ENCODE peak calls at places on chromosomes 12 and 14, in four cellular contexts. E, W, B and H are unnamed samples.
A peak's percentile ranks its signal among the peaks of the same experiment; 100 is the strongest.

GRCh38 chr12:53211476-53212381 is 4.7 kb upstream of the ITGB7 start:
- DNase-seq in E (no peak), W (no peak), B (no peak), H (no peak)

GRCh38 chr12:95984685-95985084 is 11.5 kb downstream of the HAL start:
- DNase-seq in E (no peak), W (no peak), B (no peak), H (no peak)

GRCh38 chr12:120737557-120738251 is 12.1 kb downstream of the ACADS start:
- DNase-seq in E (no peak), W (no peak), B (no peak), H (no peak)

GRCh38 chr12:9389796-9390195 is 181.6 kb upstream of the PZP start:
- DNase-seq in E (no peak), W (no peak), B (no peak), H (no peak)

GRCh38 chr12:85711735-85712390 is 124.3 kb downstream of the RASSF9 start:
- DNase-seq in E (peak; percentile 38), W (no peak), B (no peak), H (no peak)

GRCh38 chr12:40063424-40063823 is 42.5 kb downstream of the SLC2A13 start:
- DNase-seq in E (peak; percentile 59), W (no peak), B (no peak), H (no peak)

GRCh38 chr12:52050116-52050770 is 999 bp upstream of the NR4A1 start:
- DNase-seq in E (peak; percentile 65), W (no peak), B (no peak), H (no peak)

GRCh38 chr12:58296818-58297217 is 355.5 kb downstream of the ATP23 start:
- DNase-seq in E (no peak), W (no peak), B (no peak), H (no peak)

GRCh38 chr12:124480469-124481256 is 86.7 kb downstream of the NCOR2 start:
- DNase-seq in E (peak; percentile 67), W (no peak), B (peak; percentile 40), H (no peak)

GRCh38 chr14:68842298-68842697 is 49.4 kb upstream of the ZFP36L1 start:
- DNase-seq in E (no peak), W (no peak), B (no peak), H (no peak)

GRCh38 chr14:25484194-25484593 is 434.2 kb upstream of the STXBP6 start:
- DNase-seq in E (no peak), W (no peak), B (no peak), H (no peak)

GRCh38 chr14:81684696-81685095 is 151.0 kb upstream of the SEL1L start:
- DNase-seq in E (no peak), W (no peak), B (no peak), H (peak; percentile 12)

GRCh38 chr12:12975322-12976077 is 23.5 kb upstream of the GPRC5D start:
- DNase-seq in E (no peak), W (no peak), B (peak; percentile 50), H (no peak)

GRCh38 chr14:61296707-61297502 is 15.8 kb upstream of the TMEM30B start:
- DNase-seq in E (no peak), W (no peak), B (peak; percentile 27), H (no peak)

GRCh38 chr12:6337958-6338406 is 3.9 kb downstream of the TNFRSF1A start:
- DNase-seq in E (no peak), W (no peak), B (no peak), H (no peak)

GRCh38 chr12:10220398-10221077 is 7.9 kb downstream of the GABARAPL1 start:
- DNase-seq in E (peak; percentile 83), W (no peak), B (no peak), H (no peak)

GRCh38 chr12:92539966-92540791 is 162.6 kb upstream of the PLEKHG7 start:
- DNase-seq in E (peak; percentile 40), W (no peak), B (no peak), H (no peak)

GRCh38 chr12:91138337-91138905 is 27.1 kb upstream of the LUM start:
- DNase-seq in E (no peak), W (no peak), B (no peak), H (no peak)

GRCh38 chr12:129067482-129067881 is 214.2 kb downstream of the GLT1D1 start:
- DNase-seq in E (no peak), W (no peak), B (peak; percentile 37), H (no peak)

GRCh38 chr12:1797011-1797901 is 23.1 kb upstream of the LRTM2 start:
- DNase-seq in E (peak; percentile 75), W (peak; percentile 49), B (no peak), H (no peak)

GRCh38 chr12:72681028-72681427 is 408.9 kb downstream of the TRHDE start:
- DNase-seq in E (no peak), W (no peak), B (no peak), H (no peak)

GRCh38 chr12:25529738-25530137 is 23.3 kb downstream of the LMNTD1 start:
- DNase-seq in E (no peak), W (no peak), B (peak; percentile 24), H (peak; percentile 16)

GRCh38 chr12:108634225-108634795 is 616 bp upstream of the SELPLG start:
- DNase-seq in E (no peak), W (peak; percentile 25), B (no peak), H (no peak)

GRCh38 chr12:117749431-117749830 is 219.4 kb downstream of the KSR2 start:
- DNase-seq in E (no peak), W (no peak), B (no peak), H (no peak)

DNA sequence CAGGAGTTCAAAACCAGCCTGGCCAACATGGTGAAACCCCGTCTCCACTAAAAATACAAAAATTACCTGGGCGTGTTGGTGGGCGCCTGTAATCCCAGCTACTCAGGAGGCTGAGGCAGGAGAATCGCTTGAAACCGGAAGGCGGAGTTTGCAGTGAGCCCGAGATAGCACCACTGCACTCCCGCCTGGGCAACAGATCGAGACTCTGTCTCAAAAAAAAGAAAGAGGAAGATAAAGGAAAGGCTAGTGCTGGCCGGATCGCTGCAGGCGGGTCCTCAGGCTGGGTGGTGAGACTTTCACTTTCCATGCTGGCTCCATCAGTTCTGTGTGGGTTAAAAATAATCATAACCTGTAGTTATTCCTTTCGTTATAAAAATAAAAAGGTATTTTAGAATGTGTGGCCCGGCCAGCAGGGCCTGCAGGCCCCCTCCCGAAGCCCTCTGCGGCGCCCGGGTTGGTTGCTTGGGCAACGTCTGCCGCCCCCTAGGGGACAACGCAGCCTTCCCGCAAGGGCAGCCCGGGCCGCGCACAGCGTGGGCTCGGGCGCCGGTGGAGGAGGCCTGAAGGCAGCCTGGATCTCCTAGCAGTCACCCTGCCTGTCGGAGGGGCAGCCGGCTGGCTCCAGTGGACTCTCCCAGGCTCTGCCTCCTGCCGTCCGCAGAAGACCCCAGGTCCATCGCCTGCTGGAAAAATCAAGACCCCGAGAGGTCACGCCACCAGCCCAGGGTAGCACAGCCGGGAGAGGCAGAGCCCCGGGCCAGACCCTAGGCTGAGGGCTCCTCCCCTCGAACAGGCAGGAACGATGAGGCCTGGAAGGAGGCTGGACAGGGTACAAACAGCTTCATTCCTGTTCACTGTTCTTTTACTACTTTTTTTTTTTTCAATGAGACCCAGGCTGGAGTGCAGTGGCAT is 5.0 kb upstream of the SLC25A47 start:
- DNase-seq in E (peak; percentile 80), W (peak; percentile 30), B (peak; percentile 35), H (no peak)
- H3K27ac ChIP-seq in E (peak overlapping the region; percentile 76), W (no peak overlapping the region), B (no peak overlapping the region), H (no peak overlapping the region)

GRCh38 chr14:105064001-105064400 is 1.2 kb downstream of the GPR132 start:
- DNase-seq in E (no peak), W (no peak), B (no peak), H (no peak)
- H3K27ac ChIP-seq in E (no peak overlapping the region), W (peak overlapping the region; percentile 100), B (no peak overlapping the region), H (no peak overlapping the region)

GRCh38 chr12:67270622-67271021 is 1.5 kb downstream of the CAND1 start:
- DNase-seq in E (no peak), W (no peak), B (no peak), H (no peak)
- H3K27ac ChIP-seq in E (peak overlapping the region; percentile 93), W (peak overlapping the region; percentile 96), B (no peak overlapping the region), H (peak overlapping the region; percentile 96)

GRCh38 chr12:22164101-22164500 is 118.1 kb downstream of the CMAS start:
- DNase-seq in E (no peak), W (no peak), B (no peak), H (no peak)
- H3K27ac ChIP-seq in E (no peak overlapping the region), W (peak overlapping the region; percentile 31), B (no peak overlapping the region), H (no peak overlapping the region)

GRCh38 chr14:64763089-64763782 is 59.0 kb downstream of the PLEKHG3 start:
- DNase-seq in E (peak; percentile 30), W (no peak), B (no peak), H (no peak)
- H3K27ac ChIP-seq in E (peak overlapping the region; percentile 86), W (no peak overlapping the region), B (no peak overlapping the region), H (no peak overlapping the region)

DNA sequence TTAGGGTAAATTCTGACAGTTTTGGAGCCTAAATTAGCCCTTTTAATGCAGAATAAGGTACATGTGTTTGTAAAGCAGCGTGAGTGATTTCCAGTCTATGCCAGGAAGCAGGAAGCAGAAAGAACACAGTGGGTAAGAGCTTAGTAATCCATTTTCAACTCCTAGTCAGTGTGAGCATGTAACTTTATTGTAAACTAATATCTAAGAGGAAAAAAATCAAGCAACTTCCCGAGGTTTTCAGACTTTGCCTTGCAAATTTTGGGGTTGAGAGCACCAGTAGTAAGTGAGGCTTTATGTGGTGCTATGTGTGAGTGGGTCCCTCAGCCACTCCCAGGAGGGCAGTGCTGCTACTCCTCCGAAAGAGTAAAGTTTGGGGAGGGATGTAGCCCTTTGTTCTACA is 2.9 kb downstream of the CIPC start:
- DNase-seq in E (no peak), W (no peak), B (no peak), H (no peak)
- H3K27ac ChIP-seq in E (peak overlapping the region; percentile 99), W (no peak overlapping the region), B (no peak overlapping the region), H (peak overlapping the region; percentile 20)

DNA sequence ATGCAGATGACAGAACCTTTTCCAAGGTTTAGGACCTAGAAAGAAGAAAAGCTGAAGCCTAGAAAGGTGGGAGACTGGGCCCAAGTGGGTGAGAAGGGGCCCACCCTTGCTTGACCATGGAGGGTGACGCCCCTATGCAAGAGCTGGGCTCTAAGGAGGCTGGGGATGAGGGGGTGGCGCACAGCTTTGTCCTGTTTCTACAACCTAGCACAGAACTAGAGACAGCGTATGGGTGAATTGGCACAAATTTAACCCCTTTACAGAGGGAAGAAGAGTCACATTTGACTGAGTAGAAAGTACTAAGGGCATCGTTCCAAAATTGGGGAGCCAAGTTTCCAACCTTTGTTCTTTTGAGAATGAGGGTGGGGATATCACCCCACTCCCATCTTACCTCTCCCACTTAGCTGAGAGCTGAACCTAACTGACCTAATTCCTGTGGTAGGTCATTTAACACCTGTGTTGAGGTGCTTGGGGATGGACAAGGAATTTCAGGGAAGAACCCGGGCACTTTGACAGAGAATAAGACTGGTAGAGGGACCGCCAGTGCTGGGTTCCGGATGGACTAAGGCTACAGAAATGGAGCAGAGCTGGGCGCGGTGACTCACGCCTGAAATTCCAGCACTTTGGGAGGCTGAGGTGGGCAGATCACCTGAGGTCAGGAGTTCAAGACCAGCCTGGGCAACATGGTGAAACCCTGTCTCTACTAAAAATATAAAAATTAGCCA is 5.3 kb downstream of the NFKBIA start:
- DNase-seq in E (no peak), W (peak; percentile 24), B (no peak), H (no peak)
- H3K27ac ChIP-seq in E (peak overlapping the region; percentile 100), W (no peak overlapping the region), B (no peak overlapping the region), H (peak overlapping the region; percentile 98)